ENCODE peak calls at places on chromosomes 4 and X, in six cellular contexts. One of them, this sample, is unnamed.

GRCh38 chr4:61245321-61245720 is 45.2 kb downstream of the ADGRL3 start:
- DNase-seq in WTC11: no peak
- DNase-seq in GM23338: no peak
- DNase-seq in K562: no peak
- DNase-seq in H1: no peak
- DNase-seq in HepG2: no peak
- DNase-seq in this sample: no peak

GRCh38 chrX:81489987-81490386 is 288.1 kb downstream of the SH3BGRL start:
- DNase-seq in WTC11: no peak
- DNase-seq in GM23338: peak; percentile 3
- DNase-seq in K562: no peak
- DNase-seq in H1: no peak
- DNase-seq in HepG2: no peak
- DNase-seq in this sample: no peak

GRCh38 chrX:110241816-110242215 is 76.1 kb downstream of the AMMECR1 start:
- DNase-seq in WTC11: no peak
- DNase-seq in GM23338: no peak
- DNase-seq in K562: no peak
- DNase-seq in H1: no peak
- DNase-seq in HepG2: no peak
- DNase-seq in this sample: no peak

GRCh38 chr4:147927377-147928137 is 195.7 kb downstream of the ARHGAP10 start:
- DNase-seq in WTC11: no peak
- DNase-seq in GM23338: peak; percentile 40
- DNase-seq in K562: no peak
- DNase-seq in H1: no peak
- DNase-seq in HepG2: no peak
- DNase-seq in this sample: no peak

GRCh38 chrX:53288173-53288572 is 6.8 kb upstream of the IQSEC2 start:
- DNase-seq in WTC11: peak; percentile 54
- DNase-seq in GM23338: peak; percentile 71
- DNase-seq in K562: peak; percentile 68
- DNase-seq in H1: no peak
- DNase-seq in HepG2: no peak
- DNase-seq in this sample: no peak

GRCh38 chr4:6668391-6668790 is 25.3 kb upstream of the S100P start:
- DNase-seq in WTC11: no peak
- DNase-seq in GM23338: no peak
- DNase-seq in K562: no peak
- DNase-seq in H1: no peak
- DNase-seq in HepG2: no peak
- DNase-seq in this sample: no peak

GRCh38 chrX:24902808-24903207 is 113.0 kb downstream of the ARX start:
- DNase-seq in WTC11: no peak
- DNase-seq in GM23338: no peak
- DNase-seq in K562: no peak
- DNase-seq in H1: no peak
- DNase-seq in HepG2: no peak
- DNase-seq in this sample: no peak

GRCh38 chr4:135256111-135256510 is 1054.5 kb upstream of the PABPC4L start:
- DNase-seq in WTC11: no peak
- DNase-seq in GM23338: no peak
- DNase-seq in K562: no peak
- DNase-seq in H1: no peak
- DNase-seq in HepG2: no peak
- DNase-seq in this sample: no peak

GRCh38 chr4:128225148-128225547 is 62.5 kb downstream of the PGRMC2 start:
- DNase-seq in WTC11: no peak
- DNase-seq in GM23338: no peak
- DNase-seq in K562: no peak
- DNase-seq in H1: no peak
- DNase-seq in HepG2: no peak
- DNase-seq in this sample: no peak

GRCh38 chrX:110277609-110278008 is 40.3 kb downstream of the AMMECR1 start:
- DNase-seq in WTC11: no peak
- DNase-seq in GM23338: no peak
- DNase-seq in K562: no peak
- DNase-seq in H1: no peak
- DNase-seq in HepG2: no peak
- DNase-seq in this sample: no peak

GRCh38 chrX:51336584-51336983 is 4.0 kb downstream of the NUDT10 start:
- DNase-seq in WTC11: peak; percentile 10
- DNase-seq in GM23338: peak; percentile 69
- DNase-seq in K562: peak; percentile 27
- DNase-seq in H1: no peak
- DNase-seq in HepG2: peak; percentile 13
- DNase-seq in this sample: no peak

GRCh38 chr4:186144596-186145569 is 40.4 kb downstream of the FAM149A start:
- DNase-seq in WTC11: peak; percentile 84
- DNase-seq in GM23338: peak; percentile 91
- DNase-seq in K562: no peak
- DNase-seq in H1: no peak
- DNase-seq in HepG2: no peak
- DNase-seq in this sample: no peak

GRCh38 chr4:134777626-134778025 is 576.0 kb upstream of the PABPC4L start:
- DNase-seq in WTC11: no peak
- DNase-seq in GM23338: peak; percentile 68
- DNase-seq in K562: no peak
- DNase-seq in H1: no peak
- DNase-seq in HepG2: no peak
- DNase-seq in this sample: no peak

GRCh38 chr4:167274346-167274745 is 40.1 kb upstream of the SPOCK3 start:
- DNase-seq in WTC11: no peak
- DNase-seq in GM23338: no peak
- DNase-seq in K562: no peak
- DNase-seq in H1: no peak
- DNase-seq in HepG2: no peak
- DNase-seq in this sample: no peak

GRCh38 chr4:156805696-156806095 is 165.9 kb downstream of the PDGFC start:
- DNase-seq in WTC11: peak; percentile 12
- DNase-seq in GM23338: peak; percentile 6
- DNase-seq in K562: no peak
- DNase-seq in H1: no peak
- DNase-seq in HepG2: no peak
- DNase-seq in this sample: no peak

GRCh38 chr4:110132822-110133719 is 65.3 kb downstream of the ELOVL6 start:
- DNase-seq in WTC11: no peak
- DNase-seq in GM23338: no peak
- DNase-seq in K562: no peak
- DNase-seq in H1: no peak
- DNase-seq in HepG2: peak; percentile 44
- DNase-seq in this sample: no peak

GRCh38 chr4:20538922-20539321 is 161.3 kb upstream of the PACRGL start:
- DNase-seq in WTC11: no peak
- DNase-seq in GM23338: no peak
- DNase-seq in K562: no peak
- DNase-seq in H1: no peak
- DNase-seq in HepG2: peak; percentile 47
- DNase-seq in this sample: no peak

GRCh38 chr4:125317526-125317880 is 2.7 kb downstream of the FAT4 start:
- DNase-seq in WTC11: peak; percentile 68
- DNase-seq in GM23338: peak; percentile 83
- DNase-seq in K562: no peak
- DNase-seq in H1: no peak
- DNase-seq in HepG2: no peak
- DNase-seq in this sample: no peak

GRCh38 chr4:185370291-185370690 is 25.4 kb downstream of the LRP2BP start:
- DNase-seq in WTC11: no peak
- DNase-seq in GM23338: no peak
- DNase-seq in K562: no peak
- DNase-seq in H1: no peak
- DNase-seq in HepG2: no peak
- DNase-seq in this sample: no peak

GRCh38 chr4:48329193-48329592 is 12.1 kb upstream of the SLAIN2 start:
- DNase-seq in WTC11: no peak
- DNase-seq in GM23338: no peak
- DNase-seq in K562: no peak
- DNase-seq in H1: no peak
- DNase-seq in HepG2: peak; percentile 62
- DNase-seq in this sample: no peak

GRCh38 chrX:136310411-136310810 is 9.6 kb downstream of the ADGRG4 start:
- DNase-seq in WTC11: no peak
- DNase-seq in GM23338: peak; percentile 6
- DNase-seq in K562: peak; percentile 26
- DNase-seq in H1: peak; percentile 5
- DNase-seq in HepG2: no peak
- DNase-seq in this sample: no peak

GRCh38 chr4:41785665-41786064 is 37.1 kb upstream of the PHOX2B start:
- DNase-seq in WTC11: no peak
- DNase-seq in GM23338: no peak
- DNase-seq in K562: no peak
- DNase-seq in H1: no peak
- DNase-seq in HepG2: no peak
- DNase-seq in this sample: no peak

GRCh38 chr4:150570123-150570522 is 11.8 kb upstream of the MAB21L2 start:
- DNase-seq in WTC11: no peak
- DNase-seq in GM23338: no peak
- DNase-seq in K562: no peak
- DNase-seq in H1: no peak
- DNase-seq in HepG2: no peak
- DNase-seq in this sample: no peak

GRCh38 chr4:8538703-8539567 is 41.3 kb upstream of the GPR78 start:
- DNase-seq in WTC11: no peak
- DNase-seq in GM23338: no peak
- DNase-seq in K562: no peak
- DNase-seq in H1: no peak
- DNase-seq in HepG2: peak; percentile 14
- DNase-seq in this sample: no peak

GRCh38 chr4:8540072-8540471 is 40.1 kb upstream of the GPR78 start:
- DNase-seq in WTC11: no peak
- DNase-seq in GM23338: no peak
- DNase-seq in K562: no peak
- DNase-seq in H1: no peak
- DNase-seq in HepG2: no peak
- DNase-seq in this sample: peak; percentile 28

GRCh38 chr4:8540991-8541390 is 39.2 kb upstream of the GPR78 start:
- DNase-seq in WTC11: no peak
- DNase-seq in GM23338: no peak
- DNase-seq in K562: no peak
- DNase-seq in H1: no peak
- DNase-seq in HepG2: no peak
- DNase-seq in this sample: no peak

GRCh38 chr4:8540586-8540985 is 39.6 kb upstream of the GPR78 start:
- DNase-seq in WTC11: no peak
- DNase-seq in GM23338: no peak
- DNase-seq in K562: no peak
- DNase-seq in H1: no peak
- DNase-seq in HepG2: no peak
- DNase-seq in this sample: no peak

DNA sequence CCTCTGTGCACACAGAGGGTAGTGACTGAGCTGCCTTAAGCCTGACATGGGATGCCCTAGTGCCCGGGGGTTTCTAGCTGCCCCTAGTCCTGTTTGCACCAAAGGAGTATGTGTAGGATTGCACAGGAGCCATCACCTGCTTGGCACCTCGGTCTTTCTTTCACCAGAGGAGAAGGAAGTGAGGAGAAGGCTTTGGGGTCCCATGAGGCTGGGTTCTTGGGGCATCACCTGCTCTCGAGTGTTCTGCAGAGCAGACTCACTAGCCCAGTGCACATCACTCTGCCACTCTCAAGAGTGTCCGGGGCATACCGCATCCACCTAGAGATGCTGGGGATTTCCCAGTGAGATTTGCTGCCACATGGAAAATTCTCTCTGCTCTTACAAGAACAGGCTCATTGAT is 40.5 kb upstream of the GPR78 start:
- DNase-seq in WTC11: no peak
- DNase-seq in GM23338: no peak
- DNase-seq in K562: no peak
- DNase-seq in H1: no peak
- DNase-seq in HepG2: no peak
- DNase-seq in this sample: no peak
- TF ChIP-seq CREB1 in WTC11: no peak
- TF ChIP-seq CREB1 in GM23338: no peak
- TF ChIP-seq CREB1 in K562: no peak
- TF ChIP-seq CREB1 in H1: no peak
- TF ChIP-seq CREB1 in HepG2: no peak
- TF ChIP-seq CREB1 in this sample: no peak

GRCh38 chrX:149129767-149130166 is 375.3 kb downstream of the IDS start:
- DNase-seq in WTC11: no peak
- DNase-seq in GM23338: no peak
- DNase-seq in K562: no peak
- DNase-seq in H1: no peak
- DNase-seq in HepG2: no peak
- DNase-seq in this sample: no peak
- TF ChIP-seq CREB1 in WTC11: no peak
- TF ChIP-seq CREB1 in GM23338: no peak
- TF ChIP-seq CREB1 in K562: no peak
- TF ChIP-seq CREB1 in H1: no peak
- TF ChIP-seq CREB1 in HepG2: no peak
- TF ChIP-seq CREB1 in this sample: no peak

GRCh38 chr4:173370130-173370476 is 651 bp upstream of the SAP30 start:
- DNase-seq in WTC11: peak; percentile 36
- DNase-seq in GM23338: no peak
- DNase-seq in K562: peak; percentile 23
- DNase-seq in H1: no peak
- DNase-seq in HepG2: no peak
- DNase-seq in this sample: no peak
- TF ChIP-seq CREB1 in WTC11: no peak
- TF ChIP-seq CREB1 in GM23338: no peak
- TF ChIP-seq CREB1 in K562: no peak
- TF ChIP-seq CREB1 in H1: no peak
- TF ChIP-seq CREB1 in HepG2: no peak
- TF ChIP-seq CREB1 in this sample: no peak

DNA sequence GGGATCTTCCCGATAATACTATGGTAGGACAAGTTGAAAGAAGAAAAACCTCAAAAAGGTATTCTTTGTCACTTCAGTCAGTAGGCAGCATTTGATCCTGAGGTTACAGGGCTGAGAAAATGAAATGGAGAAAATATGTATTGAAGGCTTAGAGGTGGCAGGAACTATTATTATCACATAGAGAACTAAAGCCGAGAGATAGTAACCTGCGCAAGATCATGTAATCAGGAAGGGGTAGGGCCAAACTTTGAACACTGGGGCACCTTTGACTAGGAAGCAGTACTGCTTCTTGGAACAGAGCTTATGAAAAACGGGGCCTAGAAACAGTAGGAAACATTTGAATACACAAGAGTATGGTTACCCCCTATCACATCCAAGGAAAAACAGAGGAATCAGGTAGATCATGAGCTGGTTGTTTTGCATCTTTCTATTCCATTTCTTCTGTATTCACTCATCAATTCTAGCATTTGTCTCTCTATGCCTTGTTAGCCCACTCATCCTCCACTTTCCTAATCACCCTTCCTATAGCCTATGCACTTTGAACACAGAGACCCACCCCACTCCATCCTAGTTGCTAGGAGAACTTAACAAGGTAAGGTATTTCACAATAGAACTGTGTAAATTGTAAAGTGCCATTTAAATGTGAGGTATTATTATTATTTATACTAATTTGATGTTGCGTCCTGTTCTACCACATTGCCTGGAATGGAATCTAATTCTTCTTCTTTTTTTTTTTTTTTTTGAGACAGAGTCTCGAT is 34.6 kb upstream of the SLC9A7 start:
- DNase-seq in WTC11: no peak
- DNase-seq in GM23338: no peak
- DNase-seq in K562: no peak
- DNase-seq in H1: no peak
- DNase-seq in HepG2: peak; percentile 20
- DNase-seq in this sample: no peak
- TF ChIP-seq CREB1 in WTC11: no peak
- TF ChIP-seq CREB1 in GM23338: no peak
- TF ChIP-seq CREB1 in K562: no peak
- TF ChIP-seq CREB1 in H1: no peak
- TF ChIP-seq CREB1 in HepG2: no peak
- TF ChIP-seq CREB1 in this sample: no peak